ENCODE peak calls at places on chromosome 11, in four cellular contexts. One of them, this sample, is unnamed. For H3K27me3 and H3K36me3, the result is how much of the 10 kb centered on the place peaks cover.

GRCh38 chr11:69718147-69718546 is 14.3 kb upstream of the FGF19 start:
- DNase-seq in neural progenitor cell: peak
- DNase-seq in K562: peak
- DNase-seq in GM23338: peak
- DNase-seq in this sample: peak

GRCh38 chr11:64360403-64360980 is 1.5 kb downstream of the RPS6KA4 start:
- DNase-seq in GM23338: peak
- DNase-seq in neural progenitor cell: no peak
- DNase-seq in K562: no peak
- DNase-seq in this sample: no peak

GRCh38 chr11:57255618-57256017 is 18.6 kb upstream of the APLNR start:
- DNase-seq in K562: no peak
- DNase-seq in neural progenitor cell: no peak
- DNase-seq in GM23338: no peak
- DNase-seq in this sample: no peak

GRCh38 chr11:106413222-106413621 is 335.8 kb downstream of the AASDHPPT start:
- DNase-seq in K562: no peak
- DNase-seq in neural progenitor cell: no peak
- DNase-seq in GM23338: no peak
- DNase-seq in this sample: no peak

GRCh38 chr11:4197112-4197511 is 102.5 kb downstream of the RRM1 start:
- DNase-seq in GM23338: no peak
- DNase-seq in neural progenitor cell: no peak
- DNase-seq in K562: no peak
- DNase-seq in this sample: no peak

GRCh38 chr11:13354335-13354734 is 76.7 kb downstream of the BMAL1 start:
- DNase-seq in neural progenitor cell: peak
- DNase-seq in K562: peak
- DNase-seq in GM23338: peak
- DNase-seq in this sample: peak

GRCh38 chr11:130337281-130338089 is 22.8 kb upstream of the ZBTB44 start:
- DNase-seq in neural progenitor cell: no peak
- DNase-seq in K562: no peak
- DNase-seq in GM23338: no peak
- DNase-seq in this sample: no peak

GRCh38 chr11:82927264-82927880 is 25.8 kb downstream of the DDIAS start:
- DNase-seq in GM23338: peak
- DNase-seq in K562: peak
- DNase-seq in neural progenitor cell: peak
- DNase-seq in this sample: peak

GRCh38 chr11:33329705-33330329 is 72.6 kb downstream of the HIPK3 start:
- DNase-seq in neural progenitor cell: peak
- DNase-seq in K562: peak
- DNase-seq in GM23338: peak
- DNase-seq in this sample: peak

GRCh38 chr11:13135385-13136271 is 126.5 kb downstream of the RASSF10 start:
- DNase-seq in K562: no peak
- DNase-seq in GM23338: peak
- DNase-seq in neural progenitor cell: peak
- DNase-seq in this sample: no peak

GRCh38 chr11:95692526-95693270 is 96.9 kb downstream of the FAM76B start:
- DNase-seq in neural progenitor cell: no peak
- DNase-seq in K562: no peak
- DNase-seq in GM23338: no peak
- DNase-seq in this sample: no peak

GRCh38 chr11:12198261-12198925 is 88.0 kb downstream of the MICAL2 start:
- DNase-seq in GM23338: no peak
- DNase-seq in neural progenitor cell: no peak
- DNase-seq in K562: no peak
- DNase-seq in this sample: no peak

GRCh38 chr11:134846776-134847722 is 435.0 kb upstream of the B3GAT1 start:
- DNase-seq in neural progenitor cell: no peak
- DNase-seq in K562: no peak
- DNase-seq in GM23338: no peak
- DNase-seq in this sample: no peak

GRCh38 chr11:94888204-94888603 is 85.2 kb downstream of the CWC15 start:
- DNase-seq in K562: no peak
- DNase-seq in GM23338: no peak
- DNase-seq in neural progenitor cell: no peak
- DNase-seq in this sample: no peak

DNA sequence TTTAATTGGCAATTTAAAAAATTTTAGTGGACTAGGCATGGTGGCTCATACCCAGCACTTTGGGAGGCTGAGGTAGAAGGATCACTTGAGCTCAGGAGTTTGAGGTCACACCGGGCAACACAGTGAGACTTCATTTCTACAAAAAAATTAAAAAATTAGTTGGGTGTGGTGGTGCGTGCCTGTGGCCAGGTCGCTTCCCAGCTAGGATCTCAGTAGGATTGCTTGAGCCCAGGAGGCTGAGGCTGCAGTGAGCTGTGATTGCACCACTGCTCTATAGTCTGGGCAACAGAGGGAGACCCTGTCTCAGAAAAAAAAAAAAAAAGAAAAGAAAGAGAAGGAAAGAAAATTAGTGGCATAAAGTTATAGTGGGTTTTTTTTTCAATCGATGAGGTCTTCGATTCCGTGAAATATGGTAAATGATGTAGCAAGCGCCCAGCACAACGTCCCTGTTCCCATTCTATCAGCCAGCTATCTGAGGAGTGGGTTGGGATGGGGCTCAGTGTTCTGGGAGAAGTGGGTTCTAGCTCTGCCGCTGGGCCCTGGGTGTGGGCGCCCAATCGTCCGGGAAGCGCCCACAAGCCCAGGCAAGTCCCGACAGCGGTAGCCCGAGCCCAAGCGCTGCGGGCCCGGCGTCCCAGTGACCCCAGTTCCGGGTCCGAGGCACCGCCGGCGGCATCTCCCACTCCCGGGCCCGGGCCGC is 1.4 kb downstream of the FOSL1 start:
- DNase-seq in neural progenitor cell: no peak
- DNase-seq in K562: no peak
- DNase-seq in GM23338: no peak
- DNase-seq in this sample: no peak
- TF ChIP-seq EZH2 in neural progenitor cell: no peak
- TF ChIP-seq EZH2 in K562: no peak
- TF ChIP-seq EZH2 in GM23338: no peak
- TF ChIP-seq EZH2 in this sample: no peak

DNA sequence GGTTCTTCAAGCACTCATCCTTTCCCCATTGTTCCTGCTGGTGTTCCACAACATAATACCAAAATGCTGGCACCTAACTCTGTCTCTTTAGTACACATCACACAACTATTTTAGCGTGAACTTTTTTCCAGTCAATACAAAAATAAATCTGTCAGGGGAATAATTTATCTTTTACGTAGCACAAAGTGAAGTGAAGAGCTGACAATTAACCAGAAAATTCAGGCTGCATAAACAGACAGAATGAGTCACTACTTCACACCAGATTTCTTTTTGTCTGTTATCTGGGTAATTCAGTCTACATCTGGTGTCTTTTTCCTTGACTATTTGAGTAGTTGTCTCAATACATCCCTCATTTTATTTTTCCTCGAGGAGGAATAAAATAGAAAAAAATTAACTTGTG is 7.9 kb upstream of the ETS1 start:
- DNase-seq in K562: no peak
- DNase-seq in neural progenitor cell: no peak
- DNase-seq in GM23338: no peak
- DNase-seq in this sample: peak
- H3K27me3 ChIP-seq in K562: under half
- H3K27me3 ChIP-seq in neural progenitor cell: under half
- H3K27me3 ChIP-seq in GM23338: under half
- H3K27me3 ChIP-seq in this sample: half or more

DNA sequence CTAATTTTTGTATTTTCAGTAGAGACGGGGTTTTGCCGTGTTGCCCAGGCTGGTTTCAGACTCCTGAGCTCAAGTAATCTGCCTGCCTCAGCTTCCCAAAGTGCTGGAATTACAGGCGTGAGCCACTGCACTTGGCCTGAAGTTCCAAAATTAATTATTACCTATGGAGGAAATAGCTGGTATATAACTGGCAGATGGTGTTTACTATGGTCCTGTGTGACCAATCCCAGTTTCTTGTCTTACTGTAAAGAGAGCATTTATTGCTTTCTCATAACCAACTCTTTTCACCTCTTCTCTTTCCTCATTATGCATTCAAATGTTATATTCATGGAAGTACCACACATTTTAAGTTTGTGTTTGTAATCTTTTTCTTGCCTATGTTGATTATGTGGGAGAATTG is 24.2 kb upstream of the ACAT1 start:
- DNase-seq in K562: no peak
- DNase-seq in GM23338: no peak
- DNase-seq in neural progenitor cell: no peak
- DNase-seq in this sample: no peak
- H3K36me3 ChIP-seq in K562: half or more
- H3K36me3 ChIP-seq in GM23338: under half
- H3K36me3 ChIP-seq in neural progenitor cell: under half
- H3K36me3 ChIP-seq in this sample: under half

DNA sequence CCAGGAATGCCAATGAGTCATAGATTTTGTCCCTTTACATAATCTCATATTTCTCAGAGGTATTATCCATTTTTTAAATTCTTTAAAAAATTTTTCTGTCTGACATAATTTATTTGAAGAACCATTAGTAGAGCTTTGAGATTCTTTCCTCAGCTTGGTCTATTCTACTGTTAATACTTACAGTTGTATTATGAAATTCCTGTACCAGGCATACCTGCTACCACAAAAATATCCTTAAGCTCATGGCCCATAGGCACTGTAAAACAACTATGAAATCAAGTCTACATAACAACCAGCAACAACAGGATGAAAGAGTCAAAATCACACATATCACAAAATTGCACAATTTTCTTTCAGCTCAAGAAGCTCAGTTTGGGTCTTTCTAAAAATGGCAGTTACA is 541.3 kb downstream of the LUZP2 start:
- DNase-seq in K562: no peak
- DNase-seq in GM23338: no peak
- DNase-seq in neural progenitor cell: no peak
- DNase-seq in this sample: no peak
- TF ChIP-seq EZH2 in K562: no peak
- TF ChIP-seq EZH2 in GM23338: no peak
- TF ChIP-seq EZH2 in neural progenitor cell: no peak
- TF ChIP-seq EZH2 in this sample: no peak

GRCh38 chr11:73245461-73245860 is 26.7 kb upstream of the P2RY6 start:
- DNase-seq in GM23338: no peak
- DNase-seq in K562: no peak
- DNase-seq in neural progenitor cell: no peak
- DNase-seq in this sample: no peak

GRCh38 chr11:73248526-73249185 is 23.5 kb upstream of the P2RY6 start:
- DNase-seq in K562: no peak
- DNase-seq in neural progenitor cell: no peak
- DNase-seq in GM23338: no peak
- DNase-seq in this sample: no peak

GRCh38 chr11:73249304-73249703 is 22.8 kb upstream of the P2RY6 start:
- DNase-seq in neural progenitor cell: no peak
- DNase-seq in K562: no peak
- DNase-seq in GM23338: no peak
- DNase-seq in this sample: no peak

GRCh38 chr11:73244589-73245240 is 26.6 kb downstream of the P2RY2 start:
- DNase-seq in neural progenitor cell: no peak
- DNase-seq in K562: no peak
- DNase-seq in GM23338: no peak
- DNase-seq in this sample: no peak

GRCh38 chr11:73246303-73246702 is 25.8 kb upstream of the P2RY6 start:
- DNase-seq in neural progenitor cell: no peak
- DNase-seq in GM23338: no peak
- DNase-seq in K562: no peak
- DNase-seq in this sample: no peak
- H3K27me3 ChIP-seq in neural progenitor cell: under half
- H3K27me3 ChIP-seq in GM23338: under half
- H3K27me3 ChIP-seq in K562: under half
- H3K27me3 ChIP-seq in this sample: under half

GRCh38 chr11:47726878-47727514 is 11.8 kb upstream of the AGBL2 start:
- DNase-seq in K562: no peak
- DNase-seq in GM23338: no peak
- DNase-seq in neural progenitor cell: no peak
- DNase-seq in this sample: no peak
- H3K36me3 ChIP-seq in K562: half or more
- H3K36me3 ChIP-seq in GM23338: half or more
- H3K36me3 ChIP-seq in neural progenitor cell: under half
- H3K36me3 ChIP-seq in this sample: half or more

GRCh38 chr11:844693-845644 is 2.3 kb downstream of the TSPAN4 start:
- DNase-seq in neural progenitor cell: peak
- DNase-seq in GM23338: peak
- DNase-seq in K562: peak
- DNase-seq in this sample: peak

GRCh38 chr11:841981-842369 is 354 bp downstream of the POLR2L start:
- DNase-seq in K562: no peak
- DNase-seq in neural progenitor cell: no peak
- DNase-seq in GM23338: no peak
- DNase-seq in this sample: no peak

GRCh38 chr11:843818-844692 is 1.4 kb downstream of the TSPAN4 start:
- DNase-seq in K562: peak
- DNase-seq in neural progenitor cell: peak
- DNase-seq in GM23338: peak
- DNase-seq in this sample: peak

GRCh38 chr11:842370-843002 is at the start of the genes POLR2L and TSPAN4:
- DNase-seq in GM23338: peak
- DNase-seq in K562: peak
- DNase-seq in neural progenitor cell: peak
- DNase-seq in this sample: peak

DNA sequence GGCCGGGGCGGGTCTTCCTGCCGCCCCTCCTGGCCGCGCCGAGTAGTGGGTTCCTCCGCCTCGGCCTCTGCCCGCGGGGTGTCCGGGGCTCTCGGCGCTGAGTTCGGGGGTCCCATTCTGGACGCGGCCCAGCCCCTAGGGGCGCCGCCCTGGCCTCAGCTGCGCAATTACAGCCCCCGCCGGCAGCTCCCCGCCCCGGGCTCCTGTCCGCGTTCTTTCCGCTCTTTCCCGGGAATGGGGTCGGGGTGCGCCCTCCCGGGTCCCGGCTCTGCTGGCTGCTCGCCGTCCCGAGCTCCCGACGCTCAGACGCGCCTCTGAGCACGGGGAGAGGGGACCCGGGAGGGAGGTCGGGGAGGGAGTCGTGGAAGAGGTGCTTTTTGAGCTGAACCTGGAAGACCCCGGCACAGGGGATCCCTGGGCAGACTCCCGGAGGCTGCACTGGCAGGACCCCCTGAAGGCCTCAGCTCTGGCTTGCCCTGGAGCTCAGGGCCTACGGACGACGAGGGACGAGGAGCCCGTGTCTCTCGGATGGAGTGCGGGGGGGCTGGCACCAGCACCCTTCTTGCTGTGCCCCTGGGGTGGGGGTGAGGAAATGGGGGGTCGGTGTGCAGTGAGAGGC is 543 bp downstream of the TSPAN4 start:
- DNase-seq in GM23338: no peak
- DNase-seq in K562: no peak
- DNase-seq in neural progenitor cell: no peak
- DNase-seq in this sample: no peak
- TF ChIP-seq EZH2 in GM23338: no peak
- TF ChIP-seq EZH2 in K562: no peak
- TF ChIP-seq EZH2 in neural progenitor cell: no peak
- TF ChIP-seq EZH2 in this sample: no peak

This sample was measured in A673.